ENCODE peak calls at places on chromosomes 11 and 22, in ten cellular contexts. M is sigmoid colon, H is ovary, R is A549, V is stomach, J is H1, X is upper lobe of left lung, S is transverse colon, U is tibial nerve, E is suprapubic skin. Q is an unnamed sample.

GRCh38 chr22:31289335-31289734 is 3.0 kb downstream of the PIK3IP1 start:
- DNase-seq in M (peak; percentile 67), J (no peak), R (no peak), S (peak; percentile 71), H (no peak), E (no peak), X (no peak), U (no peak), V (peak; percentile 47), Q (no peak)

GRCh38 chr11:14636119-14636518 is 7.5 kb upstream of the PDE3B start:
- DNase-seq in V (no peak), M (no peak), E (no peak), S (no peak), U (no peak), X (no peak), H (no peak), J (no peak), R (no peak), Q (no peak)

GRCh38 chr22:47623056-47623739 is 860.7 kb downstream of the TBC1D22A start:
- DNase-seq in E (no peak), S (no peak), M (peak; percentile 28), V (no peak), H (no peak), X (no peak), J (peak; percentile 19), U (no peak), R (no peak), Q (peak; percentile 77)

GRCh38 chr11:94740975-94741707 is 27.0 kb upstream of the AMOTL1 start:
- DNase-seq in E (no peak), J (peak; percentile 62), H (peak; percentile 57), M (peak; percentile 74), S (no peak), U (no peak), X (no peak), R (peak; percentile 83), V (no peak), Q (no peak)

GRCh38 chr11:75212463-75212862 is 28.1 kb upstream of the TPBGL start:
- DNase-seq in R (no peak), V (no peak), U (no peak), J (no peak), E (no peak), S (no peak), X (no peak), M (no peak), H (no peak), Q (no peak)

GRCh38 chr11:14179126-14179820 is 179.7 kb downstream of the RRAS2 start:
- DNase-seq in H (no peak), E (no peak), S (no peak), R (no peak), M (no peak), U (no peak), X (no peak), V (no peak), J (no peak), Q (peak; percentile 39)

GRCh38 chr11:10784229-10785145 is 24.2 kb downstream of the EIF4G2 start:
- DNase-seq in U (no peak), V (no peak), S (no peak), R (no peak), E (no peak), X (no peak), M (no peak), H (no peak), J (no peak), Q (no peak)

GRCh38 chr22:36493690-36494110 is 12.3 kb upstream of the TXN2 start:
- DNase-seq in R (no peak), X (peak; percentile 71), E (no peak), J (no peak), V (no peak), H (no peak), M (no peak), S (peak; percentile 61), U (no peak), Q (no peak)

GRCh38 chr11:30919389-30920172 is 333.4 kb upstream of the MPPED2 start:
- DNase-seq in H (no peak), E (no peak), V (no peak), X (no peak), S (no peak), R (no peak), M (no peak), U (no peak), J (no peak), Q (no peak)

GRCh38 chr11:118929496-118930151 is 3.9 kb upstream of the BCL9L start:
- DNase-seq in U (peak; percentile 63), R (peak; percentile 92), E (peak; percentile 95), M (peak; percentile 97), J (peak; percentile 83), S (peak; percentile 91), V (peak; percentile 93), H (peak; percentile 91), X (peak; percentile 88), Q (peak; percentile 96)

GRCh38 chr11:93072236-93072635 is 102.8 kb downstream of the MTNR1B start:
- DNase-seq in J (no peak), X (no peak), R (no peak), U (no peak), E (no peak), S (no peak), M (no peak), V (no peak), H (no peak), Q (no peak)

GRCh38 chr22:25030636-25031035 is 78.1 kb downstream of the KIAA1671 start:
- DNase-seq in H (no peak), X (peak; percentile 51), R (no peak), E (no peak), U (no peak), S (no peak), J (no peak), V (no peak), M (no peak), Q (no peak)

GRCh38 chr11:133576351-133576750 is 44.0 kb upstream of the OPCML start:
- DNase-seq in M (no peak), X (no peak), U (no peak), S (no peak), J (peak; percentile 91), R (no peak), V (no peak), H (no peak), E (no peak), Q (no peak)

GRCh38 chr11:93444671-93445073 is 98.5 kb downstream of the SMCO4 start:
- DNase-seq in V (no peak), H (no peak), J (peak; percentile 78), R (no peak), U (no peak), S (no peak), M (no peak), E (no peak), X (no peak), Q (no peak)

GRCh38 chr11:16809901-16810668 is 71.6 kb downstream of the C11orf58 start:
- DNase-seq in R (no peak), X (peak; percentile 40), V (no peak), U (no peak), J (no peak), H (no peak), S (no peak), M (peak; percentile 75), E (no peak), Q (no peak)

GRCh38 chr22:24341657-24342056 is 71.0 kb downstream of the SPECC1L start:
- DNase-seq in E (no peak), H (no peak), M (no peak), V (no peak), J (no peak), X (no peak), S (no peak), R (no peak), U (no peak), Q (no peak)

GRCh38 chr11:132258865-132259264 is 888.5 kb downstream of the NTM start:
- DNase-seq in H (no peak), V (no peak), U (no peak), J (no peak), M (no peak), E (no peak), R (no peak), X (no peak), S (no peak), Q (no peak)
- TF ChIP-seq EP300 in H (no peak), V (no peak), U (no peak), J (no peak), M (no peak), E (no peak), R (no peak), X (no peak), S (no peak), Q (no peak)

DNA sequence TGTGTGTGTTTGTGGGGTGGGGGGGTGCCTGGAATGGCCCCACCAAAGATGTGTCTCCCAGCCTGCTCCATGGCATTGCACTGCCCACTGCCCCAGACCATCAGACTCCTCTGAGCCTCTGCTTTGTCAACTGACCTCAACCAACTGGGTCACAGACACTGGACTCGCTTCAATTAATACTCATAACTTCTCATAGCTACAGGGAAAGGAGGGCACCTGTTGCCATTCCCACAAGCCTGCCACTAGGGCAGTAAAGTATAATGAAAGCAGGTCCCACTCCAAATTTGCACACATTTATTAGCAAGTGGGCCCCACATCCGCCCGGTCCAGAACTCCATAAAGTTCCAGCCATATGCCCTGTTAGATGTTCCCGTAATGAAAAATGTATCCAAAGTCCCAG is 70.5 kb upstream of the PRDM11 start:
- DNase-seq in U (no peak), M (no peak), H (no peak), X (no peak), R (no peak), V (no peak), J (no peak), E (no peak), S (no peak), Q (no peak)
- TF ChIP-seq EP300 in U (no peak), M (no peak), H (no peak), X (no peak), R (no peak), V (no peak), J (no peak), E (no peak), S (no peak), Q (no peak)

GRCh38 chr22:33114570-33114969 is 56.4 kb upstream of the SYN3 start:
- DNase-seq in U (no peak), M (no peak), J (no peak), E (no peak), S (no peak), R (no peak), H (no peak), X (no peak), V (no peak), Q (no peak)
- TF ChIP-seq EP300 in U (no peak), M (no peak), J (no peak), E (no peak), S (no peak), R (no peak), H (no peak), X (no peak), V (no peak), Q (no peak)

DNA sequence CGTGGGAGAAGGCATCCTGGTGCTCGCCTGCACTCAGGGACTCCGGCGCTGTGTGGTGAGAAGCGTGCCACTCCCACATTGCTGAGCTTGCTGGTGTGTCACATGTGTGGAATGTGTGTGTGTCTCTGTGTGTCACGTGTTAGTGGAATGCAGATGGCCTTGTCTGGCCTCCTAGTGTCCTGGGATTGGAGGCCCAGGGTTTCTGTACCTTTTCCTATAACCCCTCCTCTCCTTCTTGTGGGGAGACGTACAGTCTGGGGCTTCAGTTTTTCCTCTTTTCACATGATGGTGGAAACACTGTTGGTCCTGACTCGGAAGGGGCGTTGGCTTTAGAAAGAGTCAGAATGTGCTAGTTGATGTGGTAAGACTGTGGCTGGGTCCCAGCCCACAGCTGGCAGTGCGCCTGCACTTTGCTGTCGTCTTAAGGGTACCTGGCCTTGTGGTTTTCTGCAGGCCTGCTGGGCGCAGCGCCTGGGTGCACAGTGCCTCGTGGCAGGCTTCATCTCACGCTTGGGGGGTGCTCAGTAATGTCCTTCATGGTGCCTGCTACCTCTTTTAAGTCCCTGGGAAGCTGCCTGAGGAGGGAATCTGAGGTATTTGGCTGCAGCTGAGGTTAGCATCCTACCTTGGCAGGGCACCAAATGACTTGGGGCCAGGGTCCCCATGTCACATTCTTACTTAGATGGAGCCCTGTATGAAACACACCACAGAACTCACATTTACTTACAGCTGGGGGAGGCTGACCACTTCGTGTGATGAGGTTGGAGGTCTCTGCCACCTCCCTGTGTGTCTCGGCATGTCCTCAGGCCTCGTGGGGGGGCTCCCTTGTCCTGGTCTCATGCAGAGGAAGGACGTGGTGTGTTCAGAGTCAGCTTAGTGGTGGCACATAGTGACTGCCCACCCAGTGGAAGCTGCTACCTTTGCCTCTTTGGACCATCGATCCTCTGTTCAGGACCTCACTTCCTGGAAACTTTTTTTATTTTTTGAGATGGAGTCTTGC is 61.9 kb downstream of the MED15 start:
- DNase-seq in H (no peak), U (peak; percentile 69), S (peak; percentile 68), V (peak; percentile 71), J (no peak), R (peak; percentile 75), M (peak; percentile 88), X (peak; percentile 93), E (no peak), Q (peak; percentile 96)
- TF ChIP-seq EP300 in H (no peak), U (no peak), S (no peak), V (no peak), J (no peak), R (no peak), M (no peak), X (peak; percentile 22), E (no peak), Q (no peak)

Q was measured in esophagus muscularis mucosa.